ENCODE peak calls at places on chromosomes 1 and 21, in six cellular contexts. S is neuronal stem cell, Q is IMR-90, W is mesenchymal stem cell, F is trophoblast cell, U is H1. A is an unnamed sample.

GRCh38 chr1:63155437-63155836 is 166.9 kb upstream of the FOXD3 start:
- DNase-seq in S (no peak), Q (no peak), W (no peak), F (no peak), U (no peak), A (peak)

GRCh38 chr1:113215015-113215414 is 142.0 kb downstream of the LRIG2 start:
- DNase-seq in S (no peak), Q (no peak), W (no peak), F (no peak), U (no peak), A (no peak)

GRCh38 chr1:217574265-217574949 is 56.5 kb downstream of the GPATCH2 start:
- DNase-seq in S (no peak), Q (no peak), W (no peak), F (no peak), U (no peak), A (no peak)

GRCh38 chr1:161935264-161935663 is 88.4 kb downstream of the OLFML2B start:
- DNase-seq in S (no peak), Q (no peak), W (no peak), F (no peak), U (no peak), A (no peak)

GRCh38 chr1:232468249-232468648 is 161.7 kb downstream of the SIPA1L2 start:
- DNase-seq in S (no peak), Q (no peak), W (no peak), F (no peak), U (no peak), A (peak)

GRCh38 chr1:90994461-90994860 is 27.4 kb downstream of the ZNF644 start:
- DNase-seq in S (no peak), Q (no peak), W (peak), F (no peak), U (no peak), A (no peak)

GRCh38 chr1:3614755-3615742 is 3.7 kb upstream of the MEGF6 start:
- DNase-seq in S (no peak), Q (no peak), W (peak), F (no peak), U (peak), A (peak)

GRCh38 chr1:109815809-109816791 is 52.4 kb upstream of the EPS8L3 start:
- DNase-seq in S (no peak), Q (no peak), W (no peak), F (no peak), U (no peak), A (no peak)

GRCh38 chr1:95509989-95510388 is 276.0 kb downstream of the RWDD3 start:
- DNase-seq in S (no peak), Q (no peak), W (no peak), F (no peak), U (no peak), A (peak)

GRCh38 chr21:45906196-45906805 is 75.3 kb upstream of the COL6A1 start:
- DNase-seq in S (no peak), Q (no peak), W (no peak), F (no peak), U (no peak), A (no peak)

GRCh38 chr1:44808063-44808937 is at the start of gene BTBD19:
- DNase-seq in S (no peak), Q (peak), W (peak), F (peak), U (peak), A (peak)
- H2BK120ac ChIP-seq in S (peak), Q (peak), W (peak), F (peak), U (peak), A (peak)

GRCh38 chr1:118157506-118157905 is 27.5 kb downstream of the SPAG17 start:
- DNase-seq in S (no peak), Q (no peak), W (no peak), F (no peak), U (no peak), A (no peak)

GRCh38 chr1:118154220-118154619 is 30.8 kb downstream of the SPAG17 start:
- DNase-seq in S (no peak), Q (peak), W (peak), F (peak), U (no peak), A (peak)

GRCh38 chr1:118151312-118151937 is 33.6 kb downstream of the SPAG17 start:
- DNase-seq in S (peak), Q (peak), W (peak), F (peak), U (peak), A (peak)

GRCh38 chr1:118158918-118159317 is 26.1 kb downstream of the SPAG17 start:
- DNase-seq in S (no peak), Q (peak), W (peak), F (no peak), U (no peak), A (no peak)

GRCh38 chr1:118155106-118155505 is 29.9 kb downstream of the SPAG17 start:
- DNase-seq in S (no peak), Q (no peak), W (no peak), F (no peak), U (no peak), A (peak)
- H3K4me3 ChIP-seq in S (no peak), Q (no peak), W (no peak), F (no peak), U (no peak), A (no peak)

GRCh38 chr1:67651031-67651430 is 34.0 kb upstream of the GADD45A start:
- DNase-seq in S (no peak), Q (no peak), W (no peak), F (no peak), U (no peak), A (peak)

GRCh38 chr1:67653304-67653703 is 31.7 kb upstream of the GADD45A start:
- DNase-seq in S (no peak), Q (no peak), W (no peak), F (no peak), U (no peak), A (no peak)

GRCh38 chr1:67652800-67653199 is 32.2 kb upstream of the GADD45A start:
- DNase-seq in S (no peak), Q (peak), W (peak), F (no peak), U (no peak), A (no peak)

GRCh38 chr1:67659229-67659628 is 25.8 kb upstream of the GADD45A start:
- DNase-seq in S (no peak), Q (no peak), W (no peak), F (no peak), U (no peak), A (no peak)

GRCh38 chr1:67655581-67655980 is 29.4 kb upstream of the GADD45A start:
- DNase-seq in S (no peak), Q (no peak), W (no peak), F (no peak), U (no peak), A (no peak)
- H2BK120ac ChIP-seq in S (no peak), Q (no peak), W (no peak), F (no peak), U (no peak), A (no peak)

GRCh38 chr1:181485276-181486097 is 2.2 kb downstream of the CACNA1E start:
- DNase-seq in S (peak), Q (no peak), W (no peak), F (no peak), U (peak), A (peak)
- H3K4me3 ChIP-seq in S (peak), Q (no peak), W (no peak), F (no peak), U (peak), A (no peak)

GRCh38 chr1:87328121-87329050 is at the start of gene LMO4:
- DNase-seq in S (peak), Q (peak), W (peak), F (peak), U (peak), A (peak)
- H2BK120ac ChIP-seq in S (no peak), Q (peak), W (peak), F (peak), U (no peak), A (no peak)

DNA sequence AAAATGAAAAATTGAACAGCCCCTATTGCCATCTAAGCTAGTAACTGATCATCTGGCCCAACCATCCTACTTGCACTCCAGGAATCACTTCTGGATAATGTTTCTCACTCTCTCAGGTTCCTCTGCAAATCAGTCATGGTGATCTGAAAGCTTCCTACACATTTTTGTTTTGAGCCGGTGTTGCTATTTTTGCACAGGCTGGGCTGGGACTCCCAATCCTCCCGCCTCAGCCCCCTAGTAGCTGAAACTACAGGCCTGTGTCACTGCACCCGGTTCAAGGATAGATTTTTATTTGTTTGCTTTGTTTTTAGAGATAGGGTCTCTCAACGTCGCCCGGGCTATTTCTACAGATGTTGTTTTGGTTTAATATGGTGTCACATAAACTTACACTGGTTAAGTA is 40.5 kb upstream of the HMCN1 start:
- DNase-seq in S (no peak), Q (no peak), W (no peak), F (no peak), U (no peak), A (no peak)
- H3K4me3 ChIP-seq in S (no peak), Q (no peak), W (no peak), F (no peak), U (no peak), A (no peak)

GRCh38 chr21:40165212-40165611 is 298.0 kb downstream of the PCP4 start:
- DNase-seq in S (peak), Q (no peak), W (no peak), F (no peak), U (no peak), A (peak)

GRCh38 chr21:40165671-40166070 is 298.4 kb downstream of the PCP4 start:
- DNase-seq in S (peak), Q (no peak), W (no peak), F (no peak), U (no peak), A (peak)

GRCh38 chr21:40160911-40161310 is 293.7 kb downstream of the PCP4 start:
- DNase-seq in S (no peak), Q (no peak), W (no peak), F (no peak), U (no peak), A (peak)

GRCh38 chr21:40169971-40170370 is 302.7 kb downstream of the PCP4 start:
- DNase-seq in S (no peak), Q (no peak), W (no peak), F (no peak), U (no peak), A (no peak)

DNA sequence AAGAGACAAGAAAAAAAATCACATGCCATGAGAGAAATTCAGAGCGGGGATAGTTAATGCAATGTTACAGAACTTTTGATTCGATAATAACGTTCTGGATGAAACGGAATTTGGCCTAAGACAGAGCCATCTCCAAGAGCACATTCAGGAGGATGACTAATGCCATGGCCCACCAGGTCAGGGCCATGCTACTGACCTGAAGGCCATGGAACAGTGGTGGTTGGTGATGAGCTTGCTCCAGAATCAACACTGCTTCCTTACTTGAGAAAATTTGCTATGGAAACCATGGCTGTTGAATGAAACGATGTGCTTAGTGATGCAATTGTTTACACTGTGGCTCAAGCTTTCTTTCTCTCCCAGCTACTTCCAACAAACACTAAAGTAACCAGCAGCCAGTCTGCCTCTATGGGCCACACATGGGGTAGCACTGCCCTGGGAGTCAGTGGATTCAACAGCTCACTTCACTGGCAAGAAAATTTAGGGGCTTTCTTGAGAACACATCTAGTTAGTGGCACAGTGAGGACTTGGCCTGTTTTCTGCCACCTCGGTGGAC is 299.1 kb downstream of the PCP4 start:
- DNase-seq in S (peak), Q (no peak), W (no peak), F (no peak), U (no peak), A (peak)
- H2BK120ac ChIP-seq in S (no peak), Q (no peak), W (no peak), F (no peak), U (no peak), A (no peak)

GRCh38 chr1:111864862-111865261 is 109.2 kb downstream of the DDX20 start:
- DNase-seq in S (no peak), Q (no peak), W (no peak), F (no peak), U (no peak), A (peak)
- H3K4me3 ChIP-seq in S (no peak), Q (no peak), W (no peak), F (no peak), U (no peak), A (no peak)

A was measured in mesendoderm.